ENCODE peak calls at places on chromosome 7, in six cellular contexts. I, T, D, P, N and E are unnamed samples.
A peak's percentile ranks its signal among the peaks of the same experiment; 100 is the strongest.

GRCh38 chr7:151550601-151551286 is 31.0 kb upstream of the RHEB start:
- DNase-seq in I (peak; percentile 48), T (no peak), D (peak; percentile 77), P (no peak), N (peak; percentile 47), E (no peak)

GRCh38 chr7:140300263-140301131 is 97.8 kb downstream of the SLC37A3 start:
- DNase-seq in I (no peak), T (no peak), D (no peak), P (no peak), N (no peak), E (no peak)

GRCh38 chr7:110084177-110084807 is 1006.6 kb upstream of the LRRN3 start:
- DNase-seq in I (no peak), T (no peak), D (no peak), P (no peak), N (no peak), E (no peak)

GRCh38 chr7:149286811-149287400 is 24.9 kb downstream of the ZNF783 start:
- DNase-seq in I (peak; percentile 55), T (no peak), D (no peak), P (no peak), N (peak; percentile 48), E (no peak)

GRCh38 chr7:726854-727103 is 280 bp downstream of the DNAAF5 start:
- DNase-seq in I (no peak), T (no peak), D (no peak), P (no peak), N (no peak), E (no peak)

GRCh38 chr7:130441408-130441854 is 615 bp upstream of the CEP41 start:
- DNase-seq in I (no peak), T (no peak), D (peak; percentile 29), P (no peak), N (no peak), E (no peak)

GRCh38 chr7:40232242-40232929 is 97.6 kb downstream of the SUGCT start:
- DNase-seq in I (no peak), T (no peak), D (peak; percentile 56), P (no peak), N (no peak), E (no peak)

GRCh38 chr7:27173412-27174076 is 576 bp downstream of the HOXA10 start:
- DNase-seq in I (peak; percentile 28), T (peak; percentile 74), D (no peak), P (peak; percentile 91), N (peak; percentile 32), E (peak; percentile 66)

GRCh38 chr7:100396421-100396982 is 23.2 kb downstream of the PILRA start:
- DNase-seq in I (no peak), T (no peak), D (no peak), P (no peak), N (no peak), E (peak; percentile 52)

GRCh38 chr7:25716421-25716820 is 435.6 kb upstream of the NFE2L3 start:
- DNase-seq in I (no peak), T (no peak), D (no peak), P (no peak), N (no peak), E (no peak)

GRCh38 chr7:67786021-67786420 is 789.4 kb downstream of the TYW1 start:
- DNase-seq in I (no peak), T (no peak), D (no peak), P (no peak), N (no peak), E (no peak)

GRCh38 chr7:83738436-83738835 is 89.5 kb upstream of the SEMA3E start:
- DNase-seq in I (no peak), T (no peak), D (no peak), P (no peak), N (no peak), E (no peak)

GRCh38 chr7:124992881-124993562 is 63.4 kb upstream of the POT1 start:
- DNase-seq in I (peak; percentile 33), T (no peak), D (peak; percentile 51), P (no peak), N (no peak), E (no peak)

GRCh38 chr7:11298220-11298619 is 324.5 kb downstream of the PHF14 start:
- DNase-seq in I (no peak), T (no peak), D (no peak), P (no peak), N (no peak), E (no peak)

GRCh38 chr7:128406986-128407589 is 2.7 kb downstream of the IMPDH1 start:
- DNase-seq in I (no peak), T (no peak), D (no peak), P (no peak), N (no peak), E (no peak)

GRCh38 chr7:42493436-42494198 is 256.6 kb upstream of the GLI3 start:
- DNase-seq in I (peak; percentile 40), T (peak; percentile 94), D (peak; percentile 17), P (no peak), N (peak; percentile 53), E (peak; percentile 67)

GRCh38 chr7:120814518-120814917 is 43.4 kb downstream of the TSPAN12 start:
- DNase-seq in I (no peak), T (no peak), D (no peak), P (no peak), N (no peak), E (no peak)

GRCh38 chr7:131466735-131467365 is 89.6 kb downstream of the PODXL start:
- DNase-seq in I (no peak), T (no peak), D (no peak), P (no peak), N (no peak), E (no peak)

GRCh38 chr7:78114993-78115392 is 316.4 kb downstream of the PHTF2 start:
- DNase-seq in I (no peak), T (no peak), D (no peak), P (no peak), N (no peak), E (no peak)

GRCh38 chr7:128792471-128793183 is 859 bp downstream of the CCDC136 start:
- DNase-seq in I (no peak), T (peak; percentile 78), D (no peak), P (no peak), N (no peak), E (no peak)

GRCh38 chr7:148084138-148084537 is 506.4 kb upstream of the C7orf33 start:
- DNase-seq in I (peak; percentile 52), T (no peak), D (peak; percentile 35), P (no peak), N (no peak), E (no peak)

GRCh38 chr7:154909241-154910105 is 93.5 kb downstream of the PAXIP1 start:
- DNase-seq in I (no peak), T (no peak), D (no peak), P (peak; percentile 62), N (no peak), E (no peak)

GRCh38 chr7:131357282-131357880 is 29.7 kb downstream of the MKLN1 start:
- DNase-seq in I (no peak), T (no peak), D (no peak), P (no peak), N (no peak), E (no peak)

GRCh38 chr7:128914566-128915151 is 4.2 kb upstream of the KCP start:
- DNase-seq in I (no peak), T (peak; percentile 60), D (no peak), P (peak; percentile 77), N (no peak), E (peak; percentile 39)

GRCh38 chr7:305410-306151 is 15.6 kb downstream of the FOXL3 start:
- DNase-seq in I (no peak), T (peak; percentile 59), D (no peak), P (peak; percentile 56), N (no peak), E (peak; percentile 32)

GRCh38 chr7:85172530-85172941 is 14.3 kb downstream of the SEMA3D start:
- DNase-seq in I (no peak), T (no peak), D (no peak), P (no peak), N (no peak), E (no peak)

DNA sequence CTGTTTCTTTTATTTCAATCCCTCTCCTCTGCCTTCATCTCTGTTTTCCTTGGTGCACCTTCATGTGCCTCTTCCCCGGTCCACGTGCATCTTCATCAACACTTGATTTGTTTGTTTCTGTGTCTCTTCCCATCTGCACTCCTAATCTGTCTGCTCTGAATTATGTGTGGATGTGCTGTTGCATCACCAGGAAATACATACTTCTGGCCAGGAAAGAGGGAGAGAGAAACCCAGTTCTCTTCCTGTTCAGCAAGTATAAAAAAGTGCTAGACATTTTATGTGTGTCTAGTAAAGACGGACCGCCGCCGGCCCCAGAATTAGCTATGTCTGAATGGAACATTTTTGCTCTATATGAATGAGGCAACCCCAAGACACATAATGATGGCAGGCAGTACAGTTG is 93.8 kb downstream of the CALD1 start:
- DNase-seq in I (no peak), T (no peak), D (no peak), P (no peak), N (no peak), E (no peak)
- H3K4me1 ChIP-seq in I (peaks cover 45% of the 10 kb centered on the region), T (peaks cover 98% of the 10 kb centered on the region), D (peaks cover 11% of the 10 kb centered on the region), P (peaks cover 25% of the 10 kb centered on the region), N (no peaks in the 10 kb centered on the region), E (no peaks in the 10 kb centered on the region)

DNA sequence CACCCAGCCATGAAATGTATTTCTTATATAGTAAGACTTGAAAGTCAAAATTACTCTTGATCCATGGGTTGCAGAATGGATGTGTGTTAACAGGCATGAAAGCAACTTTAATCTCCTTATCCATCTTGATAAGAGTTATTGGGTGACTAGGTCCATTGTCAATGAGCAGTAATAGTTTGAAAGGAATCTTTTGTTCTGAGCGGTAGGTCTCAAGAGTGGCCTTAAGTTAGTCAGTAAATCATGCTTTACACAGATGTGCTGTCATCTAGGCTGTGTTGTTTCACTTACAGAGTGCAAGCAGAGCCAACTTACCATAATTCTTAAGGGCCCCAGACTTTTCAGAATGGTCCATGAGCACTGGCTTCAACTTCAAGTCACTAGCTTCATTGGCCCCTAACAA is 51.2 kb downstream of the KIAA1549 start:
- DNase-seq in I (no peak), T (no peak), D (no peak), P (no peak), N (no peak), E (no peak)
- H3K27ac ChIP-seq in I (no peak overlapping the region), T (no peak overlapping the region), D (no peak overlapping the region), P (no peak overlapping the region), N (no peak overlapping the region), E (no peak overlapping the region)

DNA sequence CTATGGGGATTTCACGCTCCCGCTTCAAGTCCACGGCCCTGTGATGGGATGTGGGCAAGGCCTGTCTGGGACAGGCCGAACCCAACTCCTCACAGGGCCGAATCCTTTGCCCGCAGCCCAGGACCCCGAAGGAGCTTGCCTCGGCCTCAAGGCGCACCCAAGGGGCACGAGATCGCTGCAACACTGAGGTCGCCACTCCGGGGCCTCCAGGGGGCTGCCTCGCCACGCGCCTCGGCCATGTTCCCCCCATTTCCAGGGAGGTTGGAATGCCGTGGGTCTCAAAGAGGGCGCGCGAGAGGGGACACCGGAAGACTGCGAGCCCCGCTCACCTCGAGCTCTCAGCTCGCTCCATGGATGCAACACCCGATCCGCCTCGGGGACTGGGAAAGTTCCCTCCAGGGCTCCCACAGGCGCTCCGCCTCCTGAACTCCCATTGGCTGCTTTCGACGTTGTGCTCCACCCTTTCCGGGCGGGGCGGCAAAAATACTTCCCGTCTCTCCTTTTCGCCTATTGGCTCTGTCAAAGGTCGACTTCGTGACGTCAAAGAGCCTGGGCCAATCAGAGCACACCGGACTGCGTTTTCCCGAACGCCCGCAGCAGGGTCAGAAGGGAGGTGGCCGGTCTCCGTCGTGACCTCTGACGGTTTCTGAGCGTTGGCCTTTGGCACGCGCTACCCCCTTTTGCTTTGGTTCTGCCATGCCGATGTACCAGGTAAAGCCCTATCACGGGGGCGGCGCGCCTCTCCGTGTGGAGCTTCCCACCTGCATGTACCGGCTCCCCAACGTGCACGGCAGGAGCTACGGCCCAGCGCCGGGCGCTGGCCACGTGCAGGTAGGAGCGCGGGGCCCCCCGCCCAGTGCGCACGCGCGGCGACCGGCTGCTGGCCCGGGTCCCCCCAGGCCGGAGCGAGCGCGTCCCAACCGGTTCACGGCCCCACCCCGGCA is at the start of the genes AIMP2 and PMS2:
- DNase-seq in I (peak; percentile 99), T (peak; percentile 99), D (peak; percentile 99), P (peak; percentile 97), N (peak; percentile 98), E (peak; percentile 99)
- TF ChIP-seq POLR2A in I (no peak), T (peak; percentile 72), D (peak; percentile 77), P (no peak), N (peak; percentile 80), E (peak; percentile 79)

GRCh38 chr7:43856996-43857395 is 12.3 kb downstream of the MRPS24 start:
- DNase-seq in I (no peak), T (no peak), D (no peak), P (peak; percentile 1), N (no peak), E (no peak)
- H3K4me1 ChIP-seq in I (no peaks in the 10 kb centered on the region), T (no peaks in the 10 kb centered on the region), D (no peaks in the 10 kb centered on the region), P (no peaks in the 10 kb centered on the region), N (no peaks in the 10 kb centered on the region), E (no peaks in the 10 kb centered on the region)